ENCODE peak calls at places on chromosomes 2 and 18, in six cellular contexts. I is BJ; P is central memory CD4-positive, alpha-beta T cell; Q is kidney; O is heart right ventricle; Z is dermis blood vessel endothelial cell. E is an unnamed sample.

GRCh38 chr2:29518988-29519925 is 402.1 kb downstream of the ALK start:
- DNase-seq in I (peak), P (no peak), Q (no peak), O (no peak), Z (no peak), E (no peak)

GRCh38 chr2:67057901-67058703 is 339.0 kb upstream of the ETAA1 start:
- DNase-seq in I (no peak), P (no peak), Q (no peak), O (no peak), Z (no peak), E (no peak)

GRCh38 chr2:162025121-162025911 is 48.7 kb downstream of the DPP4 start:
- DNase-seq in I (peak), P (no peak), Q (no peak), O (no peak), Z (no peak), E (no peak)

GRCh38 chr2:219253753-219254589 is at the start of gene TUBA4A:
- DNase-seq in I (no peak), P (peak), Q (peak), O (peak), Z (peak), E (peak)

GRCh38 chr2:12587729-12588522 is 128.8 kb upstream of the TRIB2 start:
- DNase-seq in I (peak), P (no peak), Q (no peak), O (no peak), Z (peak), E (no peak)

GRCh38 chr2:177264539-177265385 is at the start of gene NFE2L2:
- DNase-seq in I (no peak), P (peak), Q (peak), O (peak), Z (peak), E (peak)

GRCh38 chr2:223846524-223846923 is 9.1 kb upstream of the AP1S3 start:
- DNase-seq in I (peak), P (no peak), Q (no peak), O (no peak), Z (no peak), E (no peak)

GRCh38 chr2:68292108-68292710 is 27.5 kb downstream of the CNRIP1 start:
- DNase-seq in I (no peak), P (peak), Q (no peak), O (no peak), Z (peak), E (no peak)

GRCh38 chr2:218645126-218645525 is 14.3 kb downstream of the ZNF142 start:
- DNase-seq in I (no peak), P (no peak), Q (no peak), O (no peak), Z (peak), E (no peak)

GRCh38 chr2:239278941-239279365 is 121.9 kb downstream of the HDAC4 start:
- DNase-seq in I (no peak), P (no peak), Q (no peak), O (no peak), Z (no peak), E (peak)

GRCh38 chr2:62321370-62321769 is 125.5 kb downstream of the B3GNT2 start:
- DNase-seq in I (no peak), P (no peak), Q (no peak), O (no peak), Z (no peak), E (no peak)

GRCh38 chr18:68660355-68661183 is 54.3 kb downstream of the TMX3 start:
- DNase-seq in I (no peak), P (peak), Q (no peak), O (no peak), Z (peak), E (no peak)

GRCh38 chr2:239464166-239465016 is 63.6 kb upstream of the HDAC4 start:
- DNase-seq in I (no peak), P (no peak), Q (peak), O (no peak), Z (no peak), E (peak)

GRCh38 chr2:43331428-43331827 is 105.0 kb upstream of the ZFP36L2 start:
- DNase-seq in I (no peak), P (no peak), Q (no peak), O (no peak), Z (peak), E (no peak)

GRCh38 chr2:239674101-239674980 is 273.5 kb upstream of the HDAC4 start:
- DNase-seq in I (no peak), P (no peak), Q (peak), O (no peak), Z (no peak), E (no peak)

GRCh38 chr2:62374301-62374960 is 131.6 kb downstream of the TMEM17 start:
- DNase-seq in I (no peak), P (no peak), Q (no peak), O (no peak), Z (no peak), E (no peak)

GRCh38 chr2:103484906-103485305 is 723.1 kb downstream of the TMEM182 start:
- DNase-seq in I (no peak), P (no peak), Q (no peak), O (no peak), Z (no peak), E (no peak)

GRCh38 chr2:188973650-188974049 is 523 bp upstream of the COL3A1 start:
- DNase-seq in I (no peak), P (no peak), Q (no peak), O (no peak), Z (no peak), E (no peak)

GRCh38 chr2:178246696-178247095 is 52.4 kb downstream of the OSBPL6 start:
- DNase-seq in I (no peak), P (no peak), Q (no peak), O (no peak), Z (no peak), E (no peak)

GRCh38 chr2:168949324-168949723 is 48.2 kb downstream of the G6PC2 start:
- DNase-seq in I (no peak), P (no peak), Q (no peak), O (no peak), Z (no peak), E (no peak)

GRCh38 chr2:128444044-128444771 is 125.5 kb upstream of the HS6ST1 start:
- DNase-seq in I (no peak), P (no peak), Q (no peak), O (no peak), Z (no peak), E (no peak)

GRCh38 chr2:241801611-241802420 is 7.2 kb upstream of the NEU4 start:
- DNase-seq in I (no peak), P (no peak), Q (peak), O (no peak), Z (no peak), E (peak)